ENCODE peak calls at places on chromosomes 5 and 9, in seven cellular contexts. Q is H9, S is adipocyte, X is kidney, U is AG04450, A is heart left ventricle, N is stomach. M is an unnamed sample. For H3K9me3, the result is how much of the 10 kb centered on the place peaks cover.

GRCh38 chr5:114101153-114101552 is 260.7 kb upstream of the KCNN2 start:
- DNase-seq in S (peak), U (peak), Q (no peak), A (peak), N (no peak), X (no peak), M (peak)

GRCh38 chr5:176550275-176550831 is 1.2 kb downstream of the CDHR2 start:
- DNase-seq in U (no peak), Q (no peak), X (peak), N (no peak), A (no peak), S (no peak), M (no peak)

GRCh38 chr5:157965040-157965439 is 106.1 kb upstream of the CLINT1 start:
- DNase-seq in X (no peak), N (no peak), Q (no peak), A (no peak), S (no peak), U (no peak), M (no peak)

GRCh38 chr9:8349928-8350327 is 550.4 kb upstream of the DMAC1 start:
- DNase-seq in U (no peak), S (no peak), X (no peak), A (no peak), N (no peak), Q (no peak), M (no peak)

GRCh38 chr9:91426123-91426745 is 2.6 kb upstream of the NFIL3 start:
- DNase-seq in U (no peak), N (no peak), A (no peak), S (peak), Q (no peak), X (no peak), M (peak)

GRCh38 chr9:71895122-71895521 is 15.9 kb downstream of the ABHD17B start:
- DNase-seq in A (no peak), Q (no peak), S (no peak), X (no peak), U (no peak), N (no peak), M (no peak)

GRCh38 chr9:73050887-73051550 is 98.2 kb upstream of the ALDH1A1 start:
- DNase-seq in U (no peak), S (peak), N (no peak), A (peak), X (no peak), Q (peak), M (no peak)

GRCh38 chr9:107486674-107487520 is 2.7 kb downstream of the KLF4 start:
- DNase-seq in S (peak), N (peak), X (peak), Q (peak), A (peak), U (no peak), M (no peak)

GRCh38 chr9:114231218-114232090 is 76.1 kb downstream of the COL27A1 start:
- DNase-seq in N (no peak), Q (no peak), U (no peak), X (no peak), S (no peak), A (no peak), M (no peak)

GRCh38 chr5:180640765-180641565 is 8.4 kb downstream of the FLT4 start:
- DNase-seq in Q (no peak), U (no peak), N (peak), X (peak), S (no peak), A (peak), M (no peak)

GRCh38 chr9:87069690-87070089 is 122.4 kb upstream of the GAS1 start:
- DNase-seq in A (no peak), U (no peak), S (peak), Q (no peak), N (no peak), X (no peak), M (no peak)

GRCh38 chr5:115661156-115661555 is 35.3 kb upstream of the TMED7 start:
- DNase-seq in U (no peak), S (peak), Q (no peak), A (no peak), X (no peak), N (no peak), M (no peak)

GRCh38 chr5:81397169-81397568 is 3.2 kb upstream of the ACOT12 start:
- DNase-seq in Q (no peak), U (no peak), N (no peak), X (peak), S (peak), A (peak), M (peak)

GRCh38 chr5:147188200-147189108 is 46.4 kb upstream of the STK32A start:
- DNase-seq in S (peak), Q (peak), X (no peak), A (peak), U (peak), N (peak), M (peak)

GRCh38 chr9:93567271-93567959 is 9.0 kb upstream of the PHF2 start:
- DNase-seq in X (no peak), S (no peak), U (no peak), Q (no peak), A (no peak), N (no peak), M (no peak)

GRCh38 chr5:122775713-122776084 is 819 bp downstream of the SNX2 start:
- DNase-seq in A (no peak), N (no peak), S (no peak), X (no peak), U (no peak), Q (no peak), M (no peak)

GRCh38 chr9:6564868-6565267 is 80.7 kb downstream of the GLDC start:
- DNase-seq in S (peak), X (no peak), A (peak), Q (no peak), N (no peak), U (no peak), M (no peak)

GRCh38 chr5:60738461-60738860 is 38.5 kb upstream of the DEPDC1B start:
- DNase-seq in U (no peak), S (no peak), A (no peak), Q (no peak), N (no peak), X (no peak), M (no peak)

GRCh38 chr9:32431196-32431595 is 46.8 kb downstream of the ACO1 start:
- DNase-seq in S (peak), A (no peak), N (no peak), Q (no peak), X (no peak), U (no peak), M (no peak)

GRCh38 chr9:113701741-113702422 is 174.2 kb upstream of the ZNF618 start:
- DNase-seq in U (no peak), S (peak), A (no peak), Q (no peak), N (no peak), X (no peak), M (no peak)

GRCh38 chr5:55440188-55440646 is 94.5 kb downstream of the PLPP1 start:
- DNase-seq in N (no peak), U (no peak), X (no peak), A (no peak), S (peak), Q (peak), M (peak)

GRCh38 chr9:28105001-28105400 is 531.7 kb upstream of the C9orf72 start:
- DNase-seq in S (no peak), U (no peak), X (no peak), Q (no peak), N (no peak), A (no peak), M (no peak)

GRCh38 chr5:5089895-5090649 is 50.1 kb upstream of the ADAMTS16 start:
- DNase-seq in A (no peak), Q (no peak), S (no peak), X (no peak), N (no peak), U (no peak), M (no peak)

DNA sequence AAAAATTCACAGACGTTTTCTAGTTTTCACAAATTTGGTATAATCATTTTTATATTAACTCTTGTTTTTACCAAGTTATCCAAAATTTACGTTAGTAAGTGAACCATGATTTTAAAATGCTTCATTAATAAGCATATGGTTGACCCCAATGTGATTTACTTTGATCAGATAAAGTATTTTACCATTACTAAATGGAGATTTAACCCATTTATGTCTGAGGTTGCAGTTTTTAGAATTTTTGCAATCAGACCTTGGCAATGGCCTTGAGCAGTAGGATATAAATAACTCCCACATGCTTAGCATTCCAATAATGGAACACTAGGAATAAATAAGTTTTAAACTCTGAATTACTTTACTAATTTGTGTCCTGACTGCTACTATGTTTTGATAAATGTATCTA is 84.6 kb downstream of the NDUFS4 start:
- DNase-seq in U (no peak), Q (no peak), A (no peak), N (no peak), S (no peak), X (no peak), M (no peak)
- H3K9me3 ChIP-seq in U (under half), Q (under half), A (under half), N (under half), S (under half), X (under half), M (under half)

GRCh38 chr5:170173227-170173626 is 59.6 kb upstream of the C5orf58 start:
- DNase-seq in S (peak), U (no peak), Q (no peak), A (no peak), X (no peak), N (no peak), M (no peak)
- H3K9me3 ChIP-seq in S (under half), U (under half), Q (under half), A (under half), X (under half), N (under half), M (under half)

GRCh38 chr5:2750758-2751464 is 566 bp downstream of the IRX2 start:
- DNase-seq in U (no peak), Q (no peak), A (no peak), S (no peak), X (no peak), N (no peak), M (no peak)
- H3K9me3 ChIP-seq in U (under half), Q (under half), A (under half), S (under half), X (under half), N (under half), M (under half)

DNA sequence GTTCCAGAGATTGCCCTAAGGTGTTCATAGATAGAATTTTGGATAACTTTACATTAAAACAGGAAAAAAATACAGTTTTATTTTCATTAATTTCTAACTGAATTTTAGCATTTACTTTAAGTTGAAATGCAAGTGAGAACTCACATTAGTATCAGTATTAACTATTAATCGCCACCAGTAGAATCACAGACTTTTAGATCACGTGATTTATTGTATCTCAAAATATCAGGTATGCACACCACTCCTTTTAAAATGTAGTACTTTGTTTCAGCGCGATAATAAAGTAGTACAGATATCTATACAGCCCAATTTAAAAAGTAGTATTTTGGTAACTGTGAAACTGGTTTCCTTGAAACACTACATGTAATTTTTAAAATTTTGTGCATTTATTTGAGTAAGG is 978.7 kb downstream of the DNAH5 start:
- DNase-seq in A (no peak), N (no peak), X (no peak), S (no peak), U (no peak), Q (no peak), M (no peak)
- H3K9me3 ChIP-seq in A (under half), N (under half), X (under half), S (under half), U (under half), Q (under half), M (under half)

GRCh38 chr5:150895431-150896428 is 9.1 kb downstream of the ZNF300 start:
- DNase-seq in A (no peak), U (no peak), Q (no peak), X (no peak), N (no peak), S (no peak), M (no peak)
- H3K9me3 ChIP-seq in A (half or more), U (under half), Q (half or more), X (half or more), N (half or more), S (half or more), M (half or more)

GRCh38 chr5:1249366-1250280 is 24.4 kb downstream of the SLC6A18 start:
- DNase-seq in A (no peak), S (no peak), Q (no peak), X (no peak), U (no peak), N (no peak), M (no peak)
- H3K9me3 ChIP-seq in A (under half), S (under half), Q (under half), X (under half), U (under half), N (under half), M (under half)

DNA sequence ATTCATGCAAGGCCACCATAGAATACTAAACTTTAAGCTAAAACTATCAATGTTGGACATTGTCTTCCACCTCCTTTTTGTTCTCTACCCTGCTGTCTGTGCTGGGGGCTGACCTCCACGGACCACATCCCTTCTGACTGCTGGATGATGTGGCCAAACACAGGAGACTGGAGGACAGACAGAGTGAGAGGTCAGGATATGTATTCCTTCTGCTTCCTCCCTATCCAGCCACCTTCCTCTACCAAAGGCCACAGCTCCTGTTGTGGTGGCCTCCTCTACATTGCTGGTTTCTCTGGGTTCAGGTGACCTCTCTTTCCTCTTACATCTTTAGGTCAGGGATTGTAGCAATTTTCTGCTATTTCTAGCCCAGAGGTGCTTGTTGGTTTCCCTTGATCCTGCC is 148.1 kb downstream of the ACTBL2 start:
- DNase-seq in Q (no peak), A (no peak), X (no peak), U (no peak), N (no peak), S (no peak), M (no peak)
- H3K9me3 ChIP-seq in Q (under half), A (under half), X (under half), U (under half), N (under half), S (under half), M (under half)

GRCh38 chr5:150931368-150931965 is 26.7 kb upstream of the ZNF300 start:
- DNase-seq in N (no peak), U (no peak), S (no peak), Q (no peak), A (no peak), X (no peak), M (no peak)
- H3K9me3 ChIP-seq in N (half or more), U (under half), S (half or more), Q (half or more), A (half or more), X (half or more), M (under half)

M was measured in A673.